ENCODE peak calls at places on chromosomes 11 and 22, in nine cellular contexts. S is PC-9, V is mucosa of descending colon, P is NCI-H774, Y is mammary epithelial cell, U is astrocyte of the hippocampus, L is endothelial cell, M is COR-L47, A is EH. B is an unnamed sample.

GRCh38 chr11:111776398-111777093 is 10.4 kb upstream of the PPP2R1B start:
- DNase-seq in S (no peak), V (no peak), P (no peak), Y (no peak), U (no peak), L (no peak), M (no peak), A (no peak), B (no peak)

GRCh38 chr22:37557321-37558001 is 2.8 kb upstream of the CDC42EP1 start:
- DNase-seq in S (no peak), V (no peak), P (no peak), Y (no peak), U (no peak), L (no peak), M (no peak), A (no peak), B (no peak)

GRCh38 chr22:37932821-37933578 is 20.4 kb downstream of the C22orf23 start:
- DNase-seq in S (no peak), V (peak), P (peak), Y (peak), U (peak), L (no peak), M (no peak), A (no peak), B (no peak)

GRCh38 chr11:83472328-83472727 is 186.2 kb upstream of the CCDC90B start:
- DNase-seq in S (no peak), V (no peak), P (no peak), Y (no peak), U (no peak), L (no peak), M (no peak), A (no peak), B (no peak)

GRCh38 chr22:23683545-23683944 is 7.3 kb upstream of the RGL4 start:
- DNase-seq in S (no peak), V (no peak), P (no peak), Y (no peak), U (no peak), L (no peak), M (no peak), A (no peak), B (no peak)

GRCh38 chr11:83087035-83087434 is 15.3 kb upstream of the RAB30 start:
- DNase-seq in S (peak), V (no peak), P (peak), Y (no peak), U (peak), L (no peak), M (peak), A (no peak), B (no peak)

GRCh38 chr22:49733631-49734030 is 94.0 kb downstream of the BRD1 start:
- DNase-seq in S (no peak), V (no peak), P (no peak), Y (no peak), U (no peak), L (no peak), M (no peak), A (no peak), B (no peak)

GRCh38 chr22:48554893-48555552 is 1272.7 kb downstream of the BRD1 start:
- DNase-seq in S (no peak), V (no peak), P (no peak), Y (no peak), U (peak), L (peak), M (no peak), A (no peak), B (no peak)

GRCh38 chr11:296976-297665 is 2.2 kb downstream of the IFITM5 start:
- DNase-seq in S (no peak), V (no peak), P (no peak), Y (no peak), U (no peak), L (no peak), M (no peak), A (no peak), B (no peak)

GRCh38 chr11:116932182-116932581 is 94.8 kb upstream of the APOA1 start:
- DNase-seq in S (no peak), V (no peak), P (no peak), Y (no peak), U (no peak), L (no peak), M (no peak), A (no peak), B (no peak)

GRCh38 chr11:33179431-33179830 is 18.2 kb upstream of the CSTF3 start:
- DNase-seq in S (peak), V (no peak), P (no peak), Y (no peak), U (no peak), L (no peak), M (no peak), A (peak), B (no peak)

GRCh38 chr22:31647516-31647915 is 14.5 kb downstream of the PISD start:
- DNase-seq in S (peak), V (no peak), P (no peak), Y (peak), U (peak), L (no peak), M (no peak), A (peak), B (no peak)

GRCh38 chr22:32644252-32645100 is 157.0 kb upstream of the TIMP3 start:
- DNase-seq in S (peak), V (peak), P (no peak), Y (peak), U (peak), L (peak), M (no peak), A (peak), B (no peak)

GRCh38 chr11:130816941-130817607 is 99.2 kb downstream of the SNX19 start:
- DNase-seq in S (no peak), V (no peak), P (no peak), Y (no peak), U (no peak), L (no peak), M (no peak), A (no peak), B (no peak)

GRCh38 chr11:29019960-29020683 is 911.9 kb downstream of the METTL15 start:
- DNase-seq in S (no peak), V (no peak), P (peak), Y (peak), U (peak), L (peak), M (peak), A (peak), B (no peak)

GRCh38 chr11:116819049-116819448 is 4.1 kb downstream of the APOA4 start:
- DNase-seq in S (no peak), V (no peak), P (no peak), Y (no peak), U (no peak), L (no peak), M (no peak), A (no peak), B (no peak)

GRCh38 chr11:126011220-126011619 is 51.4 kb downstream of the CDON start:
- DNase-seq in S (no peak), V (no peak), P (no peak), Y (no peak), U (no peak), L (no peak), M (no peak), A (no peak), B (no peak)

GRCh38 chr11:91935120-91935519 is 289.5 kb upstream of the FAT3 start:
- DNase-seq in S (no peak), V (no peak), P (no peak), Y (no peak), U (no peak), L (no peak), M (no peak), A (no peak), B (no peak)

GRCh38 chr11:116503216-116504160 is 269.3 kb downstream of the BUD13 start:
- DNase-seq in S (no peak), V (no peak), P (no peak), Y (no peak), U (no peak), L (no peak), M (no peak), A (no peak), B (no peak)

GRCh38 chr11:46039990-46040389 is 81.3 kb downstream of the PHF21A start:
- DNase-seq in S (no peak), V (no peak), P (no peak), Y (no peak), U (peak), L (no peak), M (no peak), A (peak), B (no peak)

GRCh38 chr11:38182126-38182907 is 1584.3 kb upstream of the RAG2 start:
- DNase-seq in S (no peak), V (no peak), P (no peak), Y (no peak), U (no peak), L (no peak), M (no peak), A (no peak), B (no peak)

GRCh38 chr11:14413307-14414072 is 54.5 kb upstream of the RRAS2 start:
- DNase-seq in S (no peak), V (no peak), P (no peak), Y (peak), U (peak), L (peak), M (no peak), A (peak), B (no peak)

GRCh38 chr11:116733386-116733755 is 39.4 kb downstream of the BUD13 start:
- DNase-seq in S (no peak), V (no peak), P (no peak), Y (no peak), U (no peak), L (no peak), M (no peak), A (no peak), B (no peak)

GRCh38 chr11:72630104-72630852 is 43.9 kb downstream of the PDE2A start:
- DNase-seq in S (no peak), V (no peak), P (no peak), Y (no peak), U (no peak), L (no peak), M (no peak), A (no peak), B (no peak)

GRCh38 chr11:33899383-33900037 is 7.6 kb upstream of the LMO2 start:
- DNase-seq in S (no peak), V (peak), P (no peak), Y (peak), U (peak), L (no peak), M (no peak), A (peak), B (no peak)

GRCh38 chr11:57249384-57250319 is 12.6 kb upstream of the APLNR start:
- DNase-seq in S (peak), V (peak), P (peak), Y (peak), U (peak), L (peak), M (peak), A (peak), B (peak)

GRCh38 chr11:41921991-41922390 is 462.5 kb upstream of the LRRC4C start:
- DNase-seq in S (no peak), V (no peak), P (no peak), Y (no peak), U (no peak), L (no peak), M (no peak), A (no peak), B (peak)

GRCh38 chr22:36728505-36728904 is 25.0 kb upstream of the CACNG2 start:
- DNase-seq in S (no peak), V (no peak), P (no peak), Y (no peak), U (no peak), L (no peak), M (no peak), A (no peak), B (no peak)

GRCh38 chr22:29689872-29690213 is 30.0 kb upstream of the CABP7 start:
- DNase-seq in S (no peak), V (peak), P (no peak), Y (peak), U (peak), L (peak), M (peak), A (peak), B (peak)

GRCh38 chr11:64005691-64006090 is 19.5 kb downstream of the OTUB1 start:
- DNase-seq in S (no peak), V (no peak), P (no peak), Y (no peak), U (no peak), L (no peak), M (no peak), A (no peak), B (no peak)

GRCh38 chr11:72773291-72773690 is 20.6 kb downstream of the STARD10 start:
- DNase-seq in S (no peak), V (no peak), P (no peak), Y (peak), U (peak), L (no peak), M (no peak), A (peak), B (no peak)

GRCh38 chr11:93169950-93170561 is 27.7 kb downstream of the SLC36A4 start:
- DNase-seq in S (no peak), V (peak), P (no peak), Y (peak), U (peak), L (no peak), M (peak), A (peak), B (no peak)

B was measured in neuronal stem cell.